ENCODE peak calls at places on chromosomes 12 and 14, in eight cellular contexts. One of them, this sample, is unnamed.

GRCh38 chr12:127041985-127042625 is 1224.9 kb upstream of the TMEM132C start:
- DNase-seq in CD8-positive, alpha-beta T cell: no peak
- DNase-seq in NT2/D1: no peak
- DNase-seq in H9: no peak
- DNase-seq in suprapubic skin: no peak
- DNase-seq in PC-9: no peak
- DNase-seq in breast epithelium: no peak
- DNase-seq in lower lobe of right lung: no peak
- DNase-seq in this sample: no peak

GRCh38 chr12:64998327-64999156 is 122.6 kb downstream of the WIF1 start:
- DNase-seq in NT2/D1: no peak
- DNase-seq in PC-9: no peak
- DNase-seq in lower lobe of right lung: no peak
- DNase-seq in suprapubic skin: no peak
- DNase-seq in H9: no peak
- DNase-seq in CD8-positive, alpha-beta T cell: no peak
- DNase-seq in breast epithelium: peak; percentile 25
- DNase-seq in this sample: no peak

GRCh38 chr12:9940370-9940769 is 8.2 kb upstream of the CLEC2A start:
- DNase-seq in NT2/D1: peak; percentile 16
- DNase-seq in breast epithelium: no peak
- DNase-seq in lower lobe of right lung: no peak
- DNase-seq in H9: no peak
- DNase-seq in PC-9: no peak
- DNase-seq in CD8-positive, alpha-beta T cell: no peak
- DNase-seq in suprapubic skin: no peak
- DNase-seq in this sample: no peak

GRCh38 chr12:3885179-3886094 is 12.2 kb upstream of the PARP11 start:
- DNase-seq in NT2/D1: peak; percentile 70
- DNase-seq in CD8-positive, alpha-beta T cell: peak; percentile 33
- DNase-seq in PC-9: peak; percentile 10
- DNase-seq in suprapubic skin: no peak
- DNase-seq in breast epithelium: no peak
- DNase-seq in lower lobe of right lung: no peak
- DNase-seq in H9: no peak
- DNase-seq in this sample: no peak

GRCh38 chr12:32544893-32545292 is 134.2 kb upstream of the DNM1L start:
- DNase-seq in NT2/D1: no peak
- DNase-seq in CD8-positive, alpha-beta T cell: no peak
- DNase-seq in lower lobe of right lung: no peak
- DNase-seq in breast epithelium: no peak
- DNase-seq in H9: no peak
- DNase-seq in PC-9: no peak
- DNase-seq in suprapubic skin: no peak
- DNase-seq in this sample: no peak

GRCh38 chr12:116067892-116068291 is 209.6 kb downstream of the MED13L start:
- DNase-seq in NT2/D1: no peak
- DNase-seq in CD8-positive, alpha-beta T cell: no peak
- DNase-seq in H9: no peak
- DNase-seq in suprapubic skin: no peak
- DNase-seq in breast epithelium: no peak
- DNase-seq in lower lobe of right lung: no peak
- DNase-seq in PC-9: no peak
- DNase-seq in this sample: no peak

GRCh38 chr12:51281202-51281924 is 11.1 kb upstream of the SMAGP start:
- DNase-seq in breast epithelium: no peak
- DNase-seq in lower lobe of right lung: no peak
- DNase-seq in H9: no peak
- DNase-seq in NT2/D1: no peak
- DNase-seq in PC-9: no peak
- DNase-seq in suprapubic skin: no peak
- DNase-seq in CD8-positive, alpha-beta T cell: no peak
- DNase-seq in this sample: no peak

GRCh38 chr12:79935624-79936040 is 735 bp upstream of the PPP1R12A start:
- DNase-seq in lower lobe of right lung: no peak
- DNase-seq in H9: no peak
- DNase-seq in suprapubic skin: no peak
- DNase-seq in breast epithelium: no peak
- DNase-seq in NT2/D1: no peak
- DNase-seq in PC-9: no peak
- DNase-seq in CD8-positive, alpha-beta T cell: no peak
- DNase-seq in this sample: no peak

GRCh38 chr14:24556756-24557155 is 19.3 kb downstream of the CTSG start:
- DNase-seq in H9: no peak
- DNase-seq in breast epithelium: peak; percentile 64
- DNase-seq in suprapubic skin: no peak
- DNase-seq in NT2/D1: no peak
- DNase-seq in PC-9: no peak
- DNase-seq in CD8-positive, alpha-beta T cell: no peak
- DNase-seq in lower lobe of right lung: no peak
- DNase-seq in this sample: no peak

GRCh38 chr14:85250369-85250768 is 279.6 kb upstream of the FLRT2 start:
- DNase-seq in breast epithelium: no peak
- DNase-seq in NT2/D1: peak; percentile 27
- DNase-seq in CD8-positive, alpha-beta T cell: no peak
- DNase-seq in suprapubic skin: no peak
- DNase-seq in PC-9: peak; percentile 33
- DNase-seq in lower lobe of right lung: no peak
- DNase-seq in H9: peak; percentile 58
- DNase-seq in this sample: no peak

GRCh38 chr12:34379142-34379541 is 356.8 kb downstream of the ALG10 start:
- DNase-seq in breast epithelium: no peak
- DNase-seq in lower lobe of right lung: no peak
- DNase-seq in CD8-positive, alpha-beta T cell: no peak
- DNase-seq in suprapubic skin: no peak
- DNase-seq in PC-9: no peak
- DNase-seq in H9: no peak
- DNase-seq in NT2/D1: no peak
- DNase-seq in this sample: no peak

GRCh38 chr12:113102811-113103210 is 32.8 kb downstream of the RASAL1 start:
- DNase-seq in lower lobe of right lung: no peak
- DNase-seq in CD8-positive, alpha-beta T cell: no peak
- DNase-seq in suprapubic skin: no peak
- DNase-seq in PC-9: no peak
- DNase-seq in breast epithelium: no peak
- DNase-seq in NT2/D1: no peak
- DNase-seq in H9: no peak
- DNase-seq in this sample: no peak

GRCh38 chr12:121806556-121807308 is 2.9 kb downstream of the SETD1B start:
- DNase-seq in NT2/D1: no peak
- DNase-seq in CD8-positive, alpha-beta T cell: no peak
- DNase-seq in lower lobe of right lung: no peak
- DNase-seq in suprapubic skin: no peak
- DNase-seq in breast epithelium: no peak
- DNase-seq in H9: no peak
- DNase-seq in PC-9: no peak
- DNase-seq in this sample: peak; percentile 53
- H3K4me1 ChIP-seq in NT2/D1: peaks cover 23% of the 10 kb centered on the region
- H3K4me1 ChIP-seq in CD8-positive, alpha-beta T cell: peaks cover 37% of the 10 kb centered on the region
- H3K4me1 ChIP-seq in lower lobe of right lung: peaks cover 43% of the 10 kb centered on the region
- H3K4me1 ChIP-seq in suprapubic skin: peaks cover 47% of the 10 kb centered on the region
- H3K4me1 ChIP-seq in breast epithelium: peaks cover 7% of the 10 kb centered on the region
- H3K4me1 ChIP-seq in H9: peaks cover 2% of the 10 kb centered on the region
- H3K4me1 ChIP-seq in PC-9: peaks cover 26% of the 10 kb centered on the region
- H3K4me1 ChIP-seq in this sample: peaks cover 30% of the 10 kb centered on the region

DNA sequence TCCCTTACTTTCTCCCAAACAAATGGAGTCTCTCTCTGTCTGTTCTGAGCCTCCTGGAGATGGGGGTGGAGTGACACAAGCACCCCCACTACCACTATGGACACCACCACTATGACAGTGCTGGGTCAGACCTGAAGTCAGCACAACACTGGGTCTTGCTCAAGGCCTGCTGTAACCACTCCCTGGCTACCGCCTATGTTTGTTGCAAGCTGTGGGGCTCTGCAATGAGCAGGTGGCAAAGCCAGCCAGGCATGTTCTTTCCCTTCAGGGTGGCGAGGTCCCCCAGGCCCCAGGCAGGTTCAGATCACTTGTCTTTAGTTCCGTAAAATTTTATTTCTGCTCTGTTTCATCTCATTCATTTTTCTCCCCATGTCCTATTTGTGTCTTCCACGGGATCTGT is 349.8 kb downstream of the TMEM121 start:
- DNase-seq in PC-9: no peak
- DNase-seq in NT2/D1: no peak
- DNase-seq in breast epithelium: no peak
- DNase-seq in H9: no peak
- DNase-seq in suprapubic skin: no peak
- DNase-seq in CD8-positive, alpha-beta T cell: peak; percentile 1
- DNase-seq in lower lobe of right lung: peak; percentile 12
- DNase-seq in this sample: no peak
- H3K4me1 ChIP-seq in PC-9: no peaks in the 10 kb centered on the region
- H3K4me1 ChIP-seq in NT2/D1: no peaks in the 10 kb centered on the region
- H3K4me1 ChIP-seq in breast epithelium: no peaks in the 10 kb centered on the region
- H3K4me1 ChIP-seq in H9: no peaks in the 10 kb centered on the region
- H3K4me1 ChIP-seq in suprapubic skin: no peaks in the 10 kb centered on the region
- H3K4me1 ChIP-seq in CD8-positive, alpha-beta T cell: peaks cover 5% of the 10 kb centered on the region
- H3K4me1 ChIP-seq in lower lobe of right lung: no peaks in the 10 kb centered on the region
- H3K4me1 ChIP-seq in this sample: no peaks in the 10 kb centered on the region

GRCh38 chr12:103929051-103929908 is 930 bp upstream of the HSP90B1 start:
- DNase-seq in lower lobe of right lung: peak; percentile 90
- DNase-seq in CD8-positive, alpha-beta T cell: peak; percentile 83
- DNase-seq in breast epithelium: peak; percentile 65
- DNase-seq in H9: peak; percentile 94
- DNase-seq in suprapubic skin: peak; percentile 94
- DNase-seq in PC-9: peak; percentile 77
- DNase-seq in NT2/D1: peak; percentile 81
- DNase-seq in this sample: peak; percentile 91

GRCh38 chr12:103924761-103925641 is 5.2 kb upstream of the HSP90B1 start:
- DNase-seq in lower lobe of right lung: no peak
- DNase-seq in breast epithelium: no peak
- DNase-seq in H9: no peak
- DNase-seq in CD8-positive, alpha-beta T cell: peak; percentile 26
- DNase-seq in PC-9: no peak
- DNase-seq in suprapubic skin: no peak
- DNase-seq in NT2/D1: no peak
- DNase-seq in this sample: no peak

GRCh38 chr12:103930787-103931536 is 752 bp downstream of the HSP90B1 start:
- DNase-seq in H9: peak; percentile 32
- DNase-seq in suprapubic skin: peak; percentile 73
- DNase-seq in NT2/D1: no peak
- DNase-seq in breast epithelium: peak; percentile 34
- DNase-seq in CD8-positive, alpha-beta T cell: no peak
- DNase-seq in PC-9: no peak
- DNase-seq in lower lobe of right lung: peak; percentile 52
- DNase-seq in this sample: peak; percentile 67

GRCh38 chr12:103929909-103930786 is at the start of gene HSP90B1:
- DNase-seq in CD8-positive, alpha-beta T cell: peak; percentile 99
- DNase-seq in PC-9: peak; percentile 99
- DNase-seq in lower lobe of right lung: peak; percentile 99
- DNase-seq in breast epithelium: peak; percentile 100
- DNase-seq in NT2/D1: peak; percentile 99
- DNase-seq in H9: peak; percentile 100
- DNase-seq in suprapubic skin: peak; percentile 100
- DNase-seq in this sample: peak; percentile 99

DNA sequence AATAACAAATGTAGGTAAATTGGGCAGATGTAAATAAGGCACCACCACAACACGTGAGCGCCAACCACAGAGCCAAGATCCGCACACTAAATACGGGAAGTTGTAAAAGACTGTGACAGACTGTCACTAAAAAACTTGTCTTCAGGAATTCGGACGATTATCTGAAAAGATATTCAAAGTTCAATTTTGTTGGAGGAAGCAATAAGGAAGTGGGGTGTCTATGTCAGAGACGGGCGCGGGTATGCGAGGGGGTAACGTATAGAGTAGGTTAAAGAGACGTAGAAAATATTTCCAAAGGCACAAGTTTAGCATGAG is 1.5 kb upstream of the HSP90B1 start:
- DNase-seq in lower lobe of right lung: peak; percentile 58
- DNase-seq in suprapubic skin: no peak
- DNase-seq in CD8-positive, alpha-beta T cell: peak; percentile 58
- DNase-seq in NT2/D1: no peak
- DNase-seq in breast epithelium: no peak
- DNase-seq in H9: no peak
- DNase-seq in PC-9: no peak
- DNase-seq in this sample: peak; percentile 69
- H3K4me1 ChIP-seq in lower lobe of right lung: peaks cover 33% of the 10 kb centered on the region
- H3K4me1 ChIP-seq in suprapubic skin: peaks cover 40% of the 10 kb centered on the region
- H3K4me1 ChIP-seq in CD8-positive, alpha-beta T cell: peaks cover 38% of the 10 kb centered on the region
- H3K4me1 ChIP-seq in NT2/D1: no peaks in the 10 kb centered on the region
- H3K4me1 ChIP-seq in breast epithelium: peaks cover 7% of the 10 kb centered on the region
- H3K4me1 ChIP-seq in H9: no peaks in the 10 kb centered on the region
- H3K4me1 ChIP-seq in PC-9: peaks cover 30% of the 10 kb centered on the region
- H3K4me1 ChIP-seq in this sample: peaks cover 18% of the 10 kb centered on the region

GRCh38 chr12:94593822-94594442 is 56.4 kb downstream of the TMCC3 start:
- DNase-seq in breast epithelium: no peak
- DNase-seq in H9: no peak
- DNase-seq in CD8-positive, alpha-beta T cell: no peak
- DNase-seq in NT2/D1: no peak
- DNase-seq in lower lobe of right lung: no peak
- DNase-seq in PC-9: no peak
- DNase-seq in suprapubic skin: no peak
- DNase-seq in this sample: no peak
- H3K4me1 ChIP-seq in breast epithelium: no peaks in the 10 kb centered on the region
- H3K4me1 ChIP-seq in H9: no peaks in the 10 kb centered on the region
- H3K4me1 ChIP-seq in CD8-positive, alpha-beta T cell: no peaks in the 10 kb centered on the region
- H3K4me1 ChIP-seq in NT2/D1: peaks cover 6% of the 10 kb centered on the region
- H3K4me1 ChIP-seq in lower lobe of right lung: no peaks in the 10 kb centered on the region
- H3K4me1 ChIP-seq in PC-9: peaks cover 68% of the 10 kb centered on the region
- H3K4me1 ChIP-seq in suprapubic skin: peaks cover 8% of the 10 kb centered on the region
- H3K4me1 ChIP-seq in this sample: peaks cover 24% of the 10 kb centered on the region

This sample was measured in mucosa of descending colon.